ENCODE peak calls at places on chromosomes 12 and 14, in eight cellular contexts. T, L, O, C, J, P, A and N are unnamed samples.

GRCh38 chr14:32201196-32201815 is 539 bp upstream of the RNU6-7 start:
- DNase-seq in A (peak; percentile 60), L (peak; percentile 79), T (peak; percentile 33), O (peak; percentile 95), J (peak; percentile 74), P (peak; percentile 90), C (peak; percentile 80), N (peak; percentile 91)

GRCh38 chr12:68317047-68317667 is 15.0 kb downstream of the MDM1 start:
- DNase-seq in O (peak; percentile 51), T (peak; percentile 68), A (no peak), C (no peak), J (peak; percentile 49), P (no peak), L (no peak), N (peak; percentile 49)

GRCh38 chr12:19967486-19967885 is 400.9 kb upstream of the PDE3A start:
- DNase-seq in A (no peak), J (peak; percentile 85), P (no peak), C (no peak), O (no peak), L (no peak), T (peak; percentile 96), N (no peak)

GRCh38 chr12:111598637-111599458 is at the start of gene ATXN2:
- DNase-seq in O (peak; percentile 71), J (peak; percentile 46), L (peak; percentile 55), A (peak; percentile 42), C (peak; percentile 55), T (no peak), P (peak; percentile 67), N (peak; percentile 73)

GRCh38 chr12:53980448-53981388 is 4.2 kb upstream of the HOXC10 start:
- DNase-seq in P (no peak), L (no peak), T (no peak), J (no peak), C (no peak), O (no peak), A (no peak), N (no peak)

GRCh38 chr14:105475269-105475915 is 771 bp downstream of the CRIP2 start:
- DNase-seq in L (no peak), A (no peak), T (peak; percentile 9), O (no peak), P (peak; percentile 79), C (no peak), J (peak; percentile 77), N (peak; percentile 71)

GRCh38 chr14:71711619-71712018 is 220.6 kb upstream of the RGS6 start:
- DNase-seq in J (peak; percentile 79), A (no peak), T (peak; percentile 94), L (no peak), O (no peak), C (no peak), P (no peak), N (no peak)

GRCh38 chr14:35932136-35932535 is 106.0 kb downstream of the BRMS1L start:
- DNase-seq in O (no peak), A (no peak), P (no peak), T (no peak), L (no peak), J (no peak), C (no peak), N (no peak)

GRCh38 chr14:76997257-76997970 is 31.1 kb downstream of the IRF2BPL start:
- DNase-seq in O (no peak), P (no peak), A (no peak), J (no peak), C (no peak), L (no peak), T (peak; percentile 32), N (no peak)

GRCh38 chr14:100150932-100151587 is 8.4 kb downstream of the DEGS2 start:
- DNase-seq in T (no peak), P (no peak), O (no peak), A (no peak), C (no peak), L (no peak), J (no peak), N (no peak)
- H3K4me1 ChIP-seq in T (no peaks in the 10 kb centered on the region), P (no peaks in the 10 kb centered on the region), O (peaks cover 7% of the 10 kb centered on the region), A (no peaks in the 10 kb centered on the region), C (peaks cover 64% of the 10 kb centered on the region), L (peaks cover 15% of the 10 kb centered on the region), J (no peaks in the 10 kb centered on the region), N (peaks cover 4% of the 10 kb centered on the region)

GRCh38 chr12:6767592-6768384 is 1.6 kb downstream of the PTMS start:
- DNase-seq in T (peak; percentile 33), L (peak; percentile 40), O (peak; percentile 34), A (no peak), P (peak; percentile 33), J (peak; percentile 32), C (no peak), N (no peak)

GRCh38 chr12:6767301-6767591 is 1.1 kb downstream of the PTMS start:
- DNase-seq in L (no peak), A (no peak), C (no peak), P (peak; percentile 32), J (no peak), T (no peak), O (no peak), N (no peak)

GRCh38 chr12:6765634-6766581 is at the start of gene PTMS:
- DNase-seq in A (peak; percentile 61), P (peak; percentile 90), O (peak; percentile 69), L (peak; percentile 86), J (peak; percentile 81), C (peak; percentile 63), T (peak; percentile 92), N (peak; percentile 91)

GRCh38 chr12:6765048-6765633 is 1.0 kb upstream of the PTMS start:
- DNase-seq in O (no peak), C (no peak), L (no peak), P (no peak), J (peak; percentile 41), T (no peak), A (no peak), N (no peak)

DNA sequence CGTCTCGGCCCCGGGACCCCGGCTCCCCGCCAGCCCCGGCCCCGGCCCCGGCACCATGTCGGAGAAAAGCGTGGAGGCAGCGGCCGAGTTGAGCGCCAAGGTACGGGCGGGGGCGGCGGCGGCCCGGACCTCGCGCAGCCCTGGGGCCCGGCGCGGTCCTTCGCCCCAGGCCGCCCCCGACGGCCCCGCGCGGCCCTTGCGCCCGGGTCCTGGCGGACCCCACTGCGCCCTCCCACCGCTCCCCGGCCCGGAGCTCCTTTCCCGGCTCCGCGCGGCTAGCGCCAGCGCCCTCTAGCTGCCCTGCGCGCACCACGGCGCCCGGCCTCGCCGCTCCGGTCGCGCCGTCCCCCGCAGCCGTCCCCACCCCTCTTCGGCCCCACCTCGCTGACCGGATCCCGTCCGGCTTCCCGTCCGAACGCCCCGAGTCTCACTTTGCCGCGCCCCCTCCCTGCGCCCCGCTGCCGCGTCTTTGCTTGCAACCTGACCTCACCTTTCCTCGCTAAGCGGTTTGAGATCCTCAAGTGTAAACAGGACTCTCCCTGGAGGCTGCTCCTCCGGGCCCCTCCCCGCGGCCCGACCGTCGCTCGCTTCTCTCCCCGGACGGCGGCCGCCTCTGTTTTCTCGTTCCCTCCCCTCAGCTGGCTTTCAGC is 613 bp downstream of the PTMS start:
- DNase-seq in C (peak; percentile 79), O (peak; percentile 76), T (peak; percentile 64), A (peak; percentile 62), P (peak; percentile 83), J (peak; percentile 76), L (peak; percentile 83), N (peak; percentile 85)
- TF ChIP-seq POLR2A in C (no peak), O (no peak), T (no peak), A (peak; percentile 69), P (no peak), J (no peak), L (peak; percentile 73), N (peak; percentile 49)

GRCh38 chr14:33901429-33902155 is 49.3 kb downstream of the EGLN3 start:
- DNase-seq in P (no peak), C (no peak), T (no peak), J (no peak), L (no peak), A (no peak), O (no peak), N (no peak)

GRCh38 chr14:33899723-33900341 is 51.0 kb downstream of the EGLN3 start:
- DNase-seq in C (no peak), L (no peak), J (no peak), O (no peak), T (no peak), P (no peak), A (no peak), N (no peak)

GRCh38 chr14:33900706-33901105 is 50.2 kb downstream of the EGLN3 start:
- DNase-seq in O (no peak), P (no peak), L (no peak), A (no peak), J (no peak), C (no peak), T (no peak), N (no peak)

GRCh38 chr14:33897382-33897781 is 53.5 kb downstream of the EGLN3 start:
- DNase-seq in L (no peak), O (no peak), P (no peak), J (no peak), T (no peak), C (no peak), A (no peak), N (no peak)

DNA sequence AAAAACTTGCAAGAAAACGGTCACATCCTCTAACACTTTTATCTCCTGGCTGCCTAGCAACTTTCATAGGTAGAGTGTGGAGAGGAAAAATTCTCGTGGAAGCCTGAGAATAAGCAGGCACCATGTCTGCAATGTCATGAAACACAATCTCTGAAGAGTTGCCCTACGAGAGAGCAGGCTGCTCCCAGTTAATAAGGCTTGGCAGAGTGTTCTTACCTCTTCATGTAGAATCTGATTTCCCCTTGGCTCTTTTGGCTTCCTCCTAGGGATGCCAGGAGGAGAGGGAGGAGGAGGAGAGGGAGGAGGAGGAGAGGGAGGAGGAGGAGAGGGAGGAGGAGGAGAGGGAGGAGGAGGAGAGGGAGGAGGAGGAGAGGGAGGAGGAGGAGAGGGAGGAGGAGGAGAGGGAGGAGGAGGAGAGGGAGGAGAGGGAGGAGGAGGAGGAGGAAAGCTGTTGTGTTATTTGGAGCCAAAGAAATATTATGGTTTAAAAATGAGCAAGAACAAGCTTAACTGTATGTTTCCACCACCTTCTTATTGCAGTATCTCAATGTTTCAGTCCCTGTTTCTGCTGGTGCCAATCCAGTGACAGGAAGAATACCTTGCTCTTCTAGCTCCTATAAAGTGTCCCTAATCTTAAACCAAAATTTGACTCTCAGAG is 52.9 kb downstream of the EGLN3 start:
- DNase-seq in T (no peak), L (no peak), A (no peak), P (no peak), O (no peak), J (no peak), C (no peak), N (no peak)
- H3K4me1 ChIP-seq in T (no peaks in the 10 kb centered on the region), L (no peaks in the 10 kb centered on the region), A (no peaks in the 10 kb centered on the region), P (no peaks in the 10 kb centered on the region), O (peaks cover 2% of the 10 kb centered on the region), J (no peaks in the 10 kb centered on the region), C (no peaks in the 10 kb centered on the region), N (no peaks in the 10 kb centered on the region)

DNA sequence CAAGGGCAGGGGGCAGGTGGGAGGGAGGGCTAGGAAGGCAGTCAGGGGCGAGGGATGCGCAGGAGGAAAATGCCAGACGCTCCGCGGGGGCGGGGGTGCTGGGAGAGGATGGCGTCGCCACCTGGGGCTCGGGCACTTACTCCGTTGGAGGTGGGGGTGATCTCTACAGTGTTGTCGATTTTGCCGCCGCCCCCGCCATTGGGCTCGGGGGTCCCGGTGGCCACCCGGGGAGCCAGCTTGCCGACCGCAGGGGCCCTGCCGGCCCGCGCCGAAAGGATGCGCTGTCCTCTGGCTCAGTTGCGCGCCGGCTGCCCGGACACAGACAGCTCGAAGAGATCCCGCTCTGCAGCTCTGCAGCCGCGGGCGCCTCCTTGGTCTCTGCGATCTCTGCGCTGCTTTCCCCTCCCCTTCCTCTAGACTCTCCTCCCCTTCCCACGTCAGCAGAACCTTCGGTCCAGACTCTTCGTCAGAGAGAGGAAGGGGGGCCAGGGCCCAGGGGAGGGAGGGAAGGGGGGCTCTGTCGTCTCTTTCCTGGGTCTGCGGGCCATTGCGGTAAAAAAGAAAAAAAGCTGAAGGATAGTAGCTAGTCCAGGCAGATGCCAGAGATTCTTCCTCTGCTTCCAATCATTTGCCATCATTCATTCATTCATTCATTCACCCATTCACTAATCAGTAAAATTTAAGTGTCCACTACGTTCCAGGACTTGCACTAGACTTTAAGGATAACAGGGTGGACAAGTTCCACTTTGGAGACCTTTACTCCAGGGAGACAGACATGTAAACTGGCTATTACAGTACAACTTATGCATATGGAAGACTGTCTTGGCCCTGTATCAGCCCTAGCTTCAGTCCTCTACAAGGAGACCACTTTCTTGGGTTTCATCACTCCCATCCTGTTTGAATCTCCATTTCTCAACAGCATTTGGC is at the start of gene SLC22A17:
- DNase-seq in C (peak; percentile 65), O (peak; percentile 90), P (peak; percentile 81), T (peak; percentile 92), L (peak; percentile 91), A (peak; percentile 65), J (peak; percentile 59), N (peak; percentile 90)
- TF ChIP-seq POLR2A in C (no peak), O (peak; percentile 64), P (no peak), T (peak; percentile 88), L (peak; percentile 93), A (peak; percentile 82), J (no peak), N (peak; percentile 75)